ENCODE peak calls at places on chromosomes 6 and 20, in ten cellular contexts. One of them, this sample, is unnamed.

GRCh38 chr6:1068905-1069304 is 243.0 kb upstream of the FOXQ1 start:
- DNase-seq in astrocyte of the spinal cord: no peak
- DNase-seq in foreskin fibroblast: no peak
- DNase-seq in MM.1S: no peak
- DNase-seq in activated CD4-positive, alpha-beta T cell treated with anti-CD3 and anti-CD28 coated beads for 4 hours: no peak
- DNase-seq in CD8-positive, alpha-beta T cell: no peak
- DNase-seq in NCI-H2171 treated with DMSO at 0.1 percent for 48 hours: no peak
- DNase-seq in fibroblast of mammary gland: no peak
- DNase-seq in HFFc6: no peak
- DNase-seq in GM13976: no peak
- DNase-seq in this sample: no peak

GRCh38 chr6:130366011-130366963 is at the start of gene TMEM200A:
- DNase-seq in astrocyte of the spinal cord: peak; percentile 61
- DNase-seq in foreskin fibroblast: peak; percentile 86
- DNase-seq in MM.1S: no peak
- DNase-seq in activated CD4-positive, alpha-beta T cell treated with anti-CD3 and anti-CD28 coated beads for 4 hours: peak; percentile 45
- DNase-seq in CD8-positive, alpha-beta T cell: no peak
- DNase-seq in NCI-H2171 treated with DMSO at 0.1 percent for 48 hours: no peak
- DNase-seq in fibroblast of mammary gland: peak; percentile 72
- DNase-seq in HFFc6: peak; percentile 36
- DNase-seq in GM13976: peak; percentile 54
- DNase-seq in this sample: peak; percentile 28

GRCh38 chr20:35327074-35327976 is 35.1 kb upstream of the FAM83C start:
- DNase-seq in astrocyte of the spinal cord: no peak
- DNase-seq in foreskin fibroblast: peak; percentile 78
- DNase-seq in MM.1S: no peak
- DNase-seq in activated CD4-positive, alpha-beta T cell treated with anti-CD3 and anti-CD28 coated beads for 4 hours: no peak
- DNase-seq in CD8-positive, alpha-beta T cell: no peak
- DNase-seq in NCI-H2171 treated with DMSO at 0.1 percent for 48 hours: no peak
- DNase-seq in fibroblast of mammary gland: peak; percentile 77
- DNase-seq in HFFc6: peak; percentile 38
- DNase-seq in GM13976: no peak
- DNase-seq in this sample: no peak

GRCh38 chr6:56706981-56707726 is 64.5 kb upstream of the DST start:
- DNase-seq in astrocyte of the spinal cord: no peak
- DNase-seq in foreskin fibroblast: no peak
- DNase-seq in MM.1S: no peak
- DNase-seq in activated CD4-positive, alpha-beta T cell treated with anti-CD3 and anti-CD28 coated beads for 4 hours: no peak
- DNase-seq in CD8-positive, alpha-beta T cell: no peak
- DNase-seq in NCI-H2171 treated with DMSO at 0.1 percent for 48 hours: no peak
- DNase-seq in fibroblast of mammary gland: no peak
- DNase-seq in HFFc6: no peak
- DNase-seq in GM13976: no peak
- DNase-seq in this sample: no peak

GRCh38 chr6:130613176-130613575 is 214.0 kb upstream of the SMLR1 start:
- DNase-seq in astrocyte of the spinal cord: no peak
- DNase-seq in foreskin fibroblast: no peak
- DNase-seq in MM.1S: no peak
- DNase-seq in activated CD4-positive, alpha-beta T cell treated with anti-CD3 and anti-CD28 coated beads for 4 hours: no peak
- DNase-seq in CD8-positive, alpha-beta T cell: no peak
- DNase-seq in NCI-H2171 treated with DMSO at 0.1 percent for 48 hours: no peak
- DNase-seq in fibroblast of mammary gland: no peak
- DNase-seq in HFFc6: no peak
- DNase-seq in GM13976: no peak
- DNase-seq in this sample: no peak

GRCh38 chr20:35739294-35740163 is 2.5 kb downstream of the RBM39 start:
- DNase-seq in astrocyte of the spinal cord: peak; percentile 34
- DNase-seq in foreskin fibroblast: peak; percentile 15
- DNase-seq in MM.1S: peak; percentile 26
- DNase-seq in activated CD4-positive, alpha-beta T cell treated with anti-CD3 and anti-CD28 coated beads for 4 hours: no peak
- DNase-seq in CD8-positive, alpha-beta T cell: no peak
- DNase-seq in NCI-H2171 treated with DMSO at 0.1 percent for 48 hours: no peak
- DNase-seq in fibroblast of mammary gland: peak; percentile 62
- DNase-seq in HFFc6: peak; percentile 66
- DNase-seq in GM13976: peak; percentile 20
- DNase-seq in this sample: no peak

GRCh38 chr6:142855877-142856606 is 88.9 kb downstream of the HIVEP2 start:
- DNase-seq in astrocyte of the spinal cord: no peak
- DNase-seq in foreskin fibroblast: no peak
- DNase-seq in MM.1S: no peak
- DNase-seq in activated CD4-positive, alpha-beta T cell treated with anti-CD3 and anti-CD28 coated beads for 4 hours: no peak
- DNase-seq in CD8-positive, alpha-beta T cell: peak; percentile 29
- DNase-seq in NCI-H2171 treated with DMSO at 0.1 percent for 48 hours: no peak
- DNase-seq in fibroblast of mammary gland: no peak
- DNase-seq in HFFc6: no peak
- DNase-seq in GM13976: no peak
- DNase-seq in this sample: no peak

GRCh38 chr20:21280496-21281016 is 22.6 kb upstream of the XRN2 start:
- DNase-seq in astrocyte of the spinal cord: no peak
- DNase-seq in foreskin fibroblast: no peak
- DNase-seq in MM.1S: no peak
- DNase-seq in activated CD4-positive, alpha-beta T cell treated with anti-CD3 and anti-CD28 coated beads for 4 hours: no peak
- DNase-seq in CD8-positive, alpha-beta T cell: no peak
- DNase-seq in NCI-H2171 treated with DMSO at 0.1 percent for 48 hours: no peak
- DNase-seq in fibroblast of mammary gland: no peak
- DNase-seq in HFFc6: no peak
- DNase-seq in GM13976: peak; percentile 36
- DNase-seq in this sample: no peak

GRCh38 chr6:129146836-129147366 is 264.0 kb downstream of the LAMA2 start:
- DNase-seq in astrocyte of the spinal cord: no peak
- DNase-seq in foreskin fibroblast: no peak
- DNase-seq in MM.1S: no peak
- DNase-seq in activated CD4-positive, alpha-beta T cell treated with anti-CD3 and anti-CD28 coated beads for 4 hours: no peak
- DNase-seq in CD8-positive, alpha-beta T cell: no peak
- DNase-seq in NCI-H2171 treated with DMSO at 0.1 percent for 48 hours: no peak
- DNase-seq in fibroblast of mammary gland: no peak
- DNase-seq in HFFc6: no peak
- DNase-seq in GM13976: no peak
- DNase-seq in this sample: no peak

GRCh38 chr6:154632121-154632520 is 101.1 kb upstream of the SCAF8 start:
- DNase-seq in astrocyte of the spinal cord: no peak
- DNase-seq in foreskin fibroblast: no peak
- DNase-seq in MM.1S: no peak
- DNase-seq in activated CD4-positive, alpha-beta T cell treated with anti-CD3 and anti-CD28 coated beads for 4 hours: no peak
- DNase-seq in CD8-positive, alpha-beta T cell: no peak
- DNase-seq in NCI-H2171 treated with DMSO at 0.1 percent for 48 hours: no peak
- DNase-seq in fibroblast of mammary gland: no peak
- DNase-seq in HFFc6: no peak
- DNase-seq in GM13976: no peak
- DNase-seq in this sample: no peak

GRCh38 chr6:1527098-1527497 is 82.6 kb upstream of the FOXC1 start:
- DNase-seq in astrocyte of the spinal cord: peak; percentile 64
- DNase-seq in foreskin fibroblast: peak; percentile 60
- DNase-seq in MM.1S: peak; percentile 85
- DNase-seq in activated CD4-positive, alpha-beta T cell treated with anti-CD3 and anti-CD28 coated beads for 4 hours: peak; percentile 30
- DNase-seq in CD8-positive, alpha-beta T cell: no peak
- DNase-seq in NCI-H2171 treated with DMSO at 0.1 percent for 48 hours: peak; percentile 30
- DNase-seq in fibroblast of mammary gland: peak; percentile 58
- DNase-seq in HFFc6: no peak
- DNase-seq in GM13976: no peak
- DNase-seq in this sample: peak; percentile 52

GRCh38 chr6:156980948-156981347 is 203.8 kb downstream of the ARID1B start:
- DNase-seq in astrocyte of the spinal cord: no peak
- DNase-seq in foreskin fibroblast: no peak
- DNase-seq in MM.1S: no peak
- DNase-seq in activated CD4-positive, alpha-beta T cell treated with anti-CD3 and anti-CD28 coated beads for 4 hours: no peak
- DNase-seq in CD8-positive, alpha-beta T cell: no peak
- DNase-seq in NCI-H2171 treated with DMSO at 0.1 percent for 48 hours: peak; percentile 64
- DNase-seq in fibroblast of mammary gland: no peak
- DNase-seq in HFFc6: no peak
- DNase-seq in GM13976: no peak
- DNase-seq in this sample: no peak

GRCh38 chr6:136753624-136754023 is 38.7 kb downstream of the MAP3K5 start:
- DNase-seq in astrocyte of the spinal cord: no peak
- DNase-seq in foreskin fibroblast: no peak
- DNase-seq in MM.1S: no peak
- DNase-seq in activated CD4-positive, alpha-beta T cell treated with anti-CD3 and anti-CD28 coated beads for 4 hours: peak; percentile 62
- DNase-seq in CD8-positive, alpha-beta T cell: peak; percentile 83
- DNase-seq in NCI-H2171 treated with DMSO at 0.1 percent for 48 hours: no peak
- DNase-seq in fibroblast of mammary gland: no peak
- DNase-seq in HFFc6: no peak
- DNase-seq in GM13976: no peak
- DNase-seq in this sample: no peak